ENCODE peak calls at places on chromosomes 12 and 14, in six cellular contexts. H is astrocyte of the spinal cord, M is coronary artery, I is brain microvascular endothelial cell, W is endodermal cell, X is H9. E is an unnamed sample.

GRCh38 chr12:132620113-132620892 is 1.7 kb downstream of the P2RX2 start:
- DNase-seq in I (no peak), X (no peak), M (peak; percentile 64), W (no peak), H (no peak), E (no peak)

GRCh38 chr14:70735043-70735442 is 74.3 kb downstream of the MAP3K9 start:
- DNase-seq in H (no peak), M (no peak), I (no peak), X (no peak), W (no peak), E (no peak)

GRCh38 chr12:5921966-5922365 is 23.1 kb downstream of the ANO2 start:
- DNase-seq in I (no peak), M (peak; percentile 29), W (no peak), H (no peak), X (no peak), E (no peak)

GRCh38 chr12:22709292-22709691 is 84.3 kb downstream of the ETNK1 start:
- DNase-seq in W (no peak), M (no peak), X (no peak), I (no peak), H (peak; percentile 26), E (no peak)

GRCh38 chr12:95385246-95385645 is 88.7 kb upstream of the METAP2 start:
- DNase-seq in W (no peak), X (no peak), H (peak; percentile 54), I (peak; percentile 7), M (no peak), E (no peak)

GRCh38 chr12:8127138-8127537 is 3.7 kb downstream of the CLEC4A start:
- DNase-seq in X (no peak), M (no peak), H (no peak), W (no peak), I (no peak), E (no peak)

GRCh38 chr12:96434107-96434506 is 33.9 kb upstream of the CDK17 start:
- DNase-seq in M (no peak), H (peak; percentile 97), X (no peak), W (no peak), I (peak; percentile 97), E (peak; percentile 39)

GRCh38 chr12:32535260-32535999 is 136.1 kb downstream of the FGD4 start:
- DNase-seq in M (peak; percentile 81), W (peak; percentile 69), H (peak; percentile 75), X (peak; percentile 61), I (peak; percentile 68), E (peak; percentile 37)

GRCh38 chr14:68622856-68623255 is 170.0 kb downstream of the ZFP36L1 start:
- DNase-seq in I (no peak), H (no peak), M (no peak), W (peak; percentile 13), X (no peak), E (no peak)

GRCh38 chr12:52877242-52877641 is 27.6 kb downstream of the KRT8 start:
- DNase-seq in H (no peak), X (no peak), M (no peak), I (no peak), W (no peak), E (no peak)

GRCh38 chr12:80925237-80925636 is 12.5 kb downstream of the LIN7A start:
- DNase-seq in H (no peak), X (no peak), I (no peak), M (no peak), W (no peak), E (peak; percentile 10)

GRCh38 chr14:43692706-43693105 is 814.4 kb downstream of the FSCB start:
- DNase-seq in X (no peak), M (no peak), W (no peak), I (no peak), H (no peak), E (no peak)

GRCh38 chr14:58276208-58276607 is 22.1 kb upstream of the ARID4A start:
- DNase-seq in H (no peak), I (no peak), W (no peak), X (no peak), M (no peak), E (no peak)

GRCh38 chr14:39050389-39050788 is 52.6 kb downstream of the SEC23A start:
- DNase-seq in X (no peak), M (no peak), I (peak; percentile 69), W (no peak), H (peak; percentile 68), E (peak; percentile 86)

GRCh38 chr14:70907996-70908917 is 998 bp downstream of the PCNX1 start:
- DNase-seq in I (peak; percentile 52), X (peak; percentile 64), M (peak; percentile 81), W (peak; percentile 92), H (peak; percentile 62), E (peak; percentile 65)

GRCh38 chr12:64707362-64707761 is 51.8 kb downstream of the GNS start:
- DNase-seq in W (no peak), M (no peak), H (no peak), X (no peak), I (no peak), E (no peak)

GRCh38 chr14:32567543-32568384 is 238.7 kb downstream of the AKAP6 start:
- DNase-seq in M (no peak), X (no peak), H (peak; percentile 38), I (no peak), W (no peak), E (peak; percentile 55)

GRCh38 chr12:26018926-26019325 is 60.4 kb downstream of the RASSF8 start:
- DNase-seq in M (no peak), X (no peak), H (no peak), W (no peak), I (no peak), E (peak; percentile 28)

GRCh38 chr12:591571-592505 is 71.4 kb downstream of the NINJ2 start:
- DNase-seq in X (no peak), I (no peak), M (no peak), W (no peak), H (no peak), E (no peak)

GRCh38 chr12:588658-589057 is 74.6 kb downstream of the NINJ2 start:
- DNase-seq in H (no peak), X (no peak), I (no peak), M (no peak), W (no peak), E (no peak)

GRCh38 chr12:593396-593976 is 69.8 kb downstream of the NINJ2 start:
- DNase-seq in X (no peak), M (no peak), W (no peak), H (no peak), I (no peak), E (no peak)

GRCh38 chr12:590206-590750 is 73.0 kb downstream of the NINJ2 start:
- DNase-seq in W (peak; percentile 41), X (no peak), M (no peak), I (no peak), H (no peak), E (no peak)

DNA sequence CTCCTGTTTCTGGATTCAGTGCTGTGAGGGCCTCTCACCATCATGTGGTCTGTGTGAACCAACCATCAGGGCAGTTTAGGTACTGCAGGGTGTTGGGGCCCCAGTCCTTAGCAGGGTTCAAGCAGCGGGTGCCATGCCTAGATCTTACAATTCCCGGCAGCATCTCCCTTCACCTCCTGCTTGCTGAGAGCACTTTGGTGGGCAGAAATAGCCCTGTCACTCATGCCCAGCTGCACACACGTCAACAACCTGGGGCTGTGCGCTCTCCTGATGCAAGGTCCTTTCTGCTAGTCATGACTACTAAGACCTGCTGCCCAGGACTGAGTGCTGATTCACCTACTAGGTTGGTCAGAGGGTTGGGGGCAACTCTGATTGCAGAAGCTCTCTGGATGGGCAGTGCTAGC is 72.1 kb downstream of the NINJ2 start:
- DNase-seq in M (no peak), W (peak; percentile 77), H (no peak), X (no peak), I (no peak), E (no peak)
- TF ChIP-seq CTCF in M (no peak), W (peak; percentile 70), H (no peak), X (peak; percentile 42), I (no peak), E (peak; percentile 18)

GRCh38 chr14:99478133-99478532 is 2.5 kb downstream of the SETD3 start:
- DNase-seq in I (no peak), X (no peak), H (no peak), W (no peak), M (no peak), E (no peak)

GRCh38 chr14:99475660-99476059 is 5.0 kb downstream of the SETD3 start:
- DNase-seq in W (no peak), M (no peak), I (no peak), H (no peak), X (no peak), E (no peak)

GRCh38 chr14:99472937-99473336 is 7.7 kb downstream of the SETD3 start:
- DNase-seq in H (no peak), M (no peak), I (no peak), W (no peak), X (no peak), E (no peak)

GRCh38 chr14:99476864-99477263 is 3.8 kb downstream of the SETD3 start:
- DNase-seq in W (no peak), X (no peak), M (no peak), H (no peak), I (no peak), E (peak; percentile 11)

DNA sequence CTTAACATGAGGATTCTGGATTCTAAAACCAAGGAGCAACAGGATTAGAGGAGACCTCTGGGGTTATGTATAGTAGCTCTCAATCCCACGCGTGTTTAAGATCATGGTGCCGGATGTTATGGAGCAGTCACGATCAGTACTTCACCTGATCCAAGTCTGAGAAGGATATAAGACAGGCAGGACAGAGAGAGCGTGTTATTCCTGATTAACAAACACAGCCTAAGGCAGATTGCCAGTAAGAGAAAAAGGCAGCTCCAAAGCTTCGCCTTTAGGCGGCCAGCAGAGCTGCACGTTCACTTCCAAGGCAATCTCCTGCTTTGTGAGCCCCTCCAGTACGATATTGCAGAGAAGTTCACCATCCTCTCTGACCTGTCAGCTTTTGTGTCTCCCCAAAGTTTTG is 5.5 kb downstream of the SETD3 start:
- DNase-seq in I (no peak), H (peak; percentile 30), W (peak; percentile 53), X (no peak), M (no peak), E (no peak)
- TF ChIP-seq CTCF in I (no peak), H (peak; percentile 11), W (peak; percentile 30), X (no peak), M (no peak), E (no peak)

GRCh38 chr12:130804216-130804615 is 34.8 kb downstream of the STX2 start:
- DNase-seq in W (no peak), I (no peak), M (peak; percentile 54), H (peak; percentile 13), X (no peak), E (no peak)
- TF ChIP-seq CTCF in W (no peak), I (no peak), M (no peak), H (no peak), X (no peak), E (no peak)

DNA sequence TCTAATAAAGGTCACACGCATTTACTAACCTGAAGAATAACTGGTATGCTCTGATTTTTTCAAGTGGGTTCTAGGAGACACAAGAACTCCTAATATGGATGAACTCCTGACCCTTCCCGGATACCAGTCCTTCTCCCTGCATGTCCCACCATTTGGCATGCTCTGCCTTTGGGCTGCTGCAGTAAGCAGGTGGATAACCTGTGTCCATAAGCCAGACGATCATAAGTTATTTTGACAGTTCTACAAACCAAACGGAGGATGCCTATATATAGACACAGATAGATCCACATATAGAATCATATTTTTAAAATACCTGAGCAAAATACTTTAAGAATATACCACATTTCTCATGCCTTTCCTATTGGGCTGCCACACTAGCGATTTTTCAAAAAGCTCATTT is 49.4 kb downstream of the TMTC1 start:
- DNase-seq in X (no peak), I (no peak), M (no peak), H (no peak), W (no peak), E (no peak)
- TF ChIP-seq CTCF in X (no peak), I (no peak), M (no peak), H (no peak), W (no peak), E (no peak)

GRCh38 chr14:60356921-60357550 is 108.0 kb downstream of the PPM1A start:
- DNase-seq in M (no peak), W (peak; percentile 76), X (peak; percentile 57), H (peak; percentile 9), I (no peak), E (no peak)
- TF ChIP-seq CTCF in M (no peak), W (no peak), X (no peak), H (no peak), I (no peak), E (no peak)